ENCODE peak calls at places on chromosome 4, in five cellular contexts. One of them, this sample, is unnamed.

GRCh38 chr4:8393593-8394038 is 46.9 kb downstream of the ACOX3 start:
- DNase-seq in BJ: peak; percentile 96
- DNase-seq in stomach: no peak
- DNase-seq in AG09309: peak; percentile 98
- DNase-seq in dorsolateral prefrontal cortex: peak; percentile 62
- DNase-seq in this sample: peak; percentile 77

GRCh38 chr4:16083217-16084191 is at the start of gene PROM1:
- DNase-seq in BJ: no peak
- DNase-seq in stomach: peak; percentile 44
- DNase-seq in AG09309: no peak
- DNase-seq in dorsolateral prefrontal cortex: no peak
- DNase-seq in this sample: no peak

GRCh38 chr4:154872198-154872597 is 91.1 kb downstream of the RBM46 start:
- DNase-seq in BJ: no peak
- DNase-seq in stomach: no peak
- DNase-seq in AG09309: no peak
- DNase-seq in dorsolateral prefrontal cortex: no peak
- DNase-seq in this sample: no peak

GRCh38 chr4:138859249-138859648 is 156.3 kb upstream of the NOCT start:
- DNase-seq in BJ: no peak
- DNase-seq in stomach: peak; percentile 45
- DNase-seq in AG09309: no peak
- DNase-seq in dorsolateral prefrontal cortex: no peak
- DNase-seq in this sample: no peak

GRCh38 chr4:34261799-34262314 is 1982.5 kb downstream of the ARAP2 start:
- DNase-seq in BJ: no peak
- DNase-seq in stomach: no peak
- DNase-seq in AG09309: no peak
- DNase-seq in dorsolateral prefrontal cortex: no peak
- DNase-seq in this sample: no peak

GRCh38 chr4:173332021-173332487 is 2.1 kb downstream of the HMGB2 start:
- DNase-seq in BJ: no peak
- DNase-seq in stomach: no peak
- DNase-seq in AG09309: no peak
- DNase-seq in dorsolateral prefrontal cortex: no peak
- DNase-seq in this sample: no peak

GRCh38 chr4:38872620-38873019 is 5.0 kb downstream of the FAM114A1 start:
- DNase-seq in BJ: peak; percentile 85
- DNase-seq in stomach: peak; percentile 42
- DNase-seq in AG09309: no peak
- DNase-seq in dorsolateral prefrontal cortex: no peak
- DNase-seq in this sample: no peak

GRCh38 chr4:90069151-90069550 is 58.0 kb upstream of the CCSER1 start:
- DNase-seq in BJ: no peak
- DNase-seq in stomach: no peak
- DNase-seq in AG09309: no peak
- DNase-seq in dorsolateral prefrontal cortex: no peak
- DNase-seq in this sample: no peak

GRCh38 chr4:139973015-139973414 is 181.0 kb downstream of the MAML3 start:
- DNase-seq in BJ: no peak
- DNase-seq in stomach: no peak
- DNase-seq in AG09309: no peak
- DNase-seq in dorsolateral prefrontal cortex: no peak
- DNase-seq in this sample: no peak

GRCh38 chr4:139167774-139168444 is 9.1 kb downstream of the ELF2 start:
- DNase-seq in BJ: no peak
- DNase-seq in stomach: no peak
- DNase-seq in AG09309: no peak
- DNase-seq in dorsolateral prefrontal cortex: no peak
- DNase-seq in this sample: no peak

GRCh38 chr4:153585021-153585420 is 99.1 kb upstream of the TLR2 start:
- DNase-seq in BJ: no peak
- DNase-seq in stomach: no peak
- DNase-seq in AG09309: no peak
- DNase-seq in dorsolateral prefrontal cortex: no peak
- DNase-seq in this sample: no peak

GRCh38 chr4:155544547-155544946 is 122.1 kb upstream of the GUCY1A1 start:
- DNase-seq in BJ: no peak
- DNase-seq in stomach: no peak
- DNase-seq in AG09309: no peak
- DNase-seq in dorsolateral prefrontal cortex: no peak
- DNase-seq in this sample: no peak

GRCh38 chr4:86014599-86014998 is 345.3 kb downstream of the MAPK10 start:
- DNase-seq in BJ: no peak
- DNase-seq in stomach: no peak
- DNase-seq in AG09309: no peak
- DNase-seq in dorsolateral prefrontal cortex: no peak
- DNase-seq in this sample: no peak

GRCh38 chr4:88952081-88952480 is 104.9 kb downstream of the FAM13A start:
- DNase-seq in BJ: no peak
- DNase-seq in stomach: no peak
- DNase-seq in AG09309: no peak
- DNase-seq in dorsolateral prefrontal cortex: no peak
- DNase-seq in this sample: no peak

GRCh38 chr4:56414135-56414675 is 21.2 kb downstream of the PPAT start:
- DNase-seq in BJ: no peak
- DNase-seq in stomach: no peak
- DNase-seq in AG09309: no peak
- DNase-seq in dorsolateral prefrontal cortex: no peak
- DNase-seq in this sample: no peak

GRCh38 chr4:139599594-139600374 is 43.8 kb upstream of the SETD7 start:
- DNase-seq in BJ: no peak
- DNase-seq in stomach: no peak
- DNase-seq in AG09309: no peak
- DNase-seq in dorsolateral prefrontal cortex: no peak
- DNase-seq in this sample: no peak

GRCh38 chr4:147840846-147841732 is 109.2 kb downstream of the ARHGAP10 start:
- DNase-seq in BJ: no peak
- DNase-seq in stomach: no peak
- DNase-seq in AG09309: no peak
- DNase-seq in dorsolateral prefrontal cortex: no peak
- DNase-seq in this sample: no peak

GRCh38 chr4:151218343-151218742 is 58.6 kb upstream of the PRSS48 start:
- DNase-seq in BJ: no peak
- DNase-seq in stomach: no peak
- DNase-seq in AG09309: no peak
- DNase-seq in dorsolateral prefrontal cortex: no peak
- DNase-seq in this sample: no peak

GRCh38 chr4:183571350-183572076 is 66.7 kb downstream of the ING2 start:
- DNase-seq in BJ: no peak
- DNase-seq in stomach: peak; percentile 74
- DNase-seq in AG09309: no peak
- DNase-seq in dorsolateral prefrontal cortex: no peak
- DNase-seq in this sample: no peak

GRCh38 chr4:8110071-8110986 is 48.3 kb downstream of the ABLIM2 start:
- DNase-seq in BJ: no peak
- DNase-seq in stomach: no peak
- DNase-seq in AG09309: no peak
- DNase-seq in dorsolateral prefrontal cortex: no peak
- DNase-seq in this sample: no peak

GRCh38 chr4:9800878-9801277 is 19.4 kb downstream of the DRD5 start:
- DNase-seq in BJ: no peak
- DNase-seq in stomach: no peak
- DNase-seq in AG09309: no peak
- DNase-seq in dorsolateral prefrontal cortex: no peak
- DNase-seq in this sample: no peak

GRCh38 chr4:11720292-11720691 is 291.6 kb upstream of the HS3ST1 start:
- DNase-seq in BJ: no peak
- DNase-seq in stomach: no peak
- DNase-seq in AG09309: no peak
- DNase-seq in dorsolateral prefrontal cortex: no peak
- DNase-seq in this sample: no peak

GRCh38 chr4:102554482-102554881 is 53.3 kb downstream of the NFKB1 start:
- DNase-seq in BJ: no peak
- DNase-seq in stomach: no peak
- DNase-seq in AG09309: no peak
- DNase-seq in dorsolateral prefrontal cortex: peak; percentile 28
- DNase-seq in this sample: no peak

GRCh38 chr4:153537493-153537960 is 71.4 kb downstream of the TMEM131L start:
- DNase-seq in BJ: no peak
- DNase-seq in stomach: no peak
- DNase-seq in AG09309: no peak
- DNase-seq in dorsolateral prefrontal cortex: no peak
- DNase-seq in this sample: no peak

GRCh38 chr4:187172340-187172761 is 448.7 kb upstream of the FAT1 start:
- DNase-seq in BJ: peak; percentile 85
- DNase-seq in stomach: no peak
- DNase-seq in AG09309: no peak
- DNase-seq in dorsolateral prefrontal cortex: no peak
- DNase-seq in this sample: peak; percentile 45

GRCh38 chr4:53273726-53274125 is 92.1 kb downstream of the SCFD2 start:
- DNase-seq in BJ: no peak
- DNase-seq in stomach: no peak
- DNase-seq in AG09309: peak; percentile 8
- DNase-seq in dorsolateral prefrontal cortex: no peak
- DNase-seq in this sample: peak; percentile 19

GRCh38 chr4:158624889-158625478 is 46.7 kb downstream of the C4orf46 start:
- DNase-seq in BJ: no peak
- DNase-seq in stomach: no peak
- DNase-seq in AG09309: peak; percentile 49
- DNase-seq in dorsolateral prefrontal cortex: no peak
- DNase-seq in this sample: no peak

GRCh38 chr4:158176108-158176507 is 3.3 kb upstream of the GASK1B start:
- DNase-seq in BJ: no peak
- DNase-seq in stomach: peak; percentile 71
- DNase-seq in AG09309: no peak
- DNase-seq in dorsolateral prefrontal cortex: no peak
- DNase-seq in this sample: no peak

GRCh38 chr4:119659576-119659975 is 31.0 kb upstream of the PDE5A start:
- DNase-seq in BJ: peak; percentile 64
- DNase-seq in stomach: no peak
- DNase-seq in AG09309: no peak
- DNase-seq in dorsolateral prefrontal cortex: no peak
- DNase-seq in this sample: peak; percentile 63

GRCh38 chr4:7813674-7814073 is 126.0 kb downstream of the AFAP1 start:
- DNase-seq in BJ: no peak
- DNase-seq in stomach: no peak
- DNase-seq in AG09309: no peak
- DNase-seq in dorsolateral prefrontal cortex: no peak
- DNase-seq in this sample: no peak

GRCh38 chr4:145182212-145182611 is 1.8 kb upstream of the OTUD4 start:
- DNase-seq in BJ: no peak
- DNase-seq in stomach: no peak
- DNase-seq in AG09309: no peak
- DNase-seq in dorsolateral prefrontal cortex: no peak
- DNase-seq in this sample: no peak

GRCh38 chr4:40570348-40571077 is 59.2 kb downstream of the RBM47 start:
- DNase-seq in BJ: no peak
- DNase-seq in stomach: no peak
- DNase-seq in AG09309: no peak
- DNase-seq in dorsolateral prefrontal cortex: no peak
- DNase-seq in this sample: no peak

GRCh38 chr4:156976147-156976546 is 4.5 kb upstream of the PDGFC start:
- DNase-seq in BJ: peak; percentile 57
- DNase-seq in stomach: no peak
- DNase-seq in AG09309: no peak
- DNase-seq in dorsolateral prefrontal cortex: no peak
- DNase-seq in this sample: no peak

GRCh38 chr4:84258905-84259830 is 239.9 kb downstream of the NKX6-1 start:
- DNase-seq in BJ: no peak
- DNase-seq in stomach: no peak
- DNase-seq in AG09309: no peak
- DNase-seq in dorsolateral prefrontal cortex: no peak
- DNase-seq in this sample: no peak

GRCh38 chr4:71526626-71527406 is 188.0 kb downstream of the SLC4A4 start:
- DNase-seq in BJ: no peak
- DNase-seq in stomach: no peak
- DNase-seq in AG09309: no peak
- DNase-seq in dorsolateral prefrontal cortex: no peak
- DNase-seq in this sample: no peak
- TF ChIP-seq CTCF in BJ: peak; percentile 7
- TF ChIP-seq CTCF in stomach: no peak
- TF ChIP-seq CTCF in AG09309: peak; percentile 30
- TF ChIP-seq CTCF in dorsolateral prefrontal cortex: no peak
- TF ChIP-seq CTCF in this sample: no peak

GRCh38 chr4:47017081-47017480 is 14.3 kb upstream of the GABRB1 start:
- DNase-seq in BJ: no peak
- DNase-seq in stomach: no peak
- DNase-seq in AG09309: no peak
- DNase-seq in dorsolateral prefrontal cortex: no peak
- DNase-seq in this sample: no peak
- H3K4me3 ChIP-seq in BJ: no peak overlapping the region
- H3K4me3 ChIP-seq in stomach: no peak overlapping the region
- H3K4me3 ChIP-seq in AG09309: no peak overlapping the region
- H3K4me3 ChIP-seq in dorsolateral prefrontal cortex: no peak overlapping the region
- H3K4me3 ChIP-seq in this sample: no peak overlapping the region

DNA sequence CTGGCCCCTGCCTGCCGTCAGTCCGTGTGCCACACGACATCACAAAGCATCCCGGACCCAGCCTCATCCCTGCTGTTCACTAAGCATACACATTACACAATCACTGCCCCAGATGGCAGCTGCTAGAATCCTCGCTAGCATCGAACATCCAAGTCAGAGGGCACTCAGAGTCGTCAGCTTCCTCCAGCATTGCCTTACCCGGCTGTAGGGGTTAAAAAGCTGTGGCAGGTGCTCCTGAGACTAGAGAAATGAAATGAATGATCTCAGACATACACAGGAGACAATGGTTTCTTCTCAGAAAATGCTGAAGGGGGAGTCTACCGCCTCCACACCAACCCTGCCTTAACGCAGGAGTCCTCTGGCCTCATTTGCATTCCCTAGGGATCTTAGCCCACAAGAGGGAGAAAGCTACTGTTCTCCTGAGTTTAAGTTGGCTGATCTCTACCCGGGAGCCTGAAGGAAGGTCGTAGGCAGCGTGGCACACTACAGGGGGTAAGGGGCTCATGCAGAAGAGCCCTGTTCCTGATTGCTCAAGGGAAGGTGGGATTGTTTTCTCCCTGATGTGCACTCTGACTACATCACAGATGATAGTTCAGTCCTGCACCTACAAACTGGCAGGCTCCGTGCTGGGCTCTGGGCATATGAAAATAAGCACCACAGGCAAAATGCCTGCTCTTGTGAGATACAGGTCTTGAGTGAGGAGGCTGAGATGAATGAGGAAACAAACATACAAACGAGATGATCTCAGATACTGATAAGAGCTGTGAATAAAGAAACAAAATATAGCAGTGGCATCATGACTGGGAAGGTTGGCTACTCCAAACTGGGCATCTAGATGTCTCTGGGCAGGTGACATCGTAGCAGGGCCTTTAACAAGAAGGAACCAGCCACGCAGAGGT is 2.6 kb upstream of the KIAA0232 start:
- DNase-seq in BJ: no peak
- DNase-seq in stomach: no peak
- DNase-seq in AG09309: no peak
- DNase-seq in dorsolateral prefrontal cortex: peak; percentile 24
- DNase-seq in this sample: no peak
- TF ChIP-seq CTCF in BJ: no peak
- TF ChIP-seq CTCF in stomach: no peak
- TF ChIP-seq CTCF in AG09309: no peak
- TF ChIP-seq CTCF in dorsolateral prefrontal cortex: no peak
- TF ChIP-seq CTCF in this sample: no peak

GRCh38 chr4:3384771-3385701 is 56.7 kb upstream of the HGFAC start:
- DNase-seq in BJ: no peak
- DNase-seq in stomach: no peak
- DNase-seq in AG09309: no peak
- DNase-seq in dorsolateral prefrontal cortex: no peak
- DNase-seq in this sample: no peak
- H3K4me3 ChIP-seq in BJ: no peak overlapping the region
- H3K4me3 ChIP-seq in stomach: peak overlapping the region; percentile 18
- H3K4me3 ChIP-seq in AG09309: no peak overlapping the region
- H3K4me3 ChIP-seq in dorsolateral prefrontal cortex: peak overlapping the region; percentile 33
- H3K4me3 ChIP-seq in this sample: no peak overlapping the region

This sample was measured in AG04449.